ENCODE peak calls at places on chromosomes 6 and 20, in six cellular contexts. One of them, this sample, is unnamed.

GRCh38 chr6:24323632-24324337 is 34.1 kb downstream of the DCDC2 start:
- DNase-seq in activated CD8-positive, alpha-beta memory T cell treated with anti-CD3 and anti-CD28 coated beads, Interleukin-2, amount 50 U/mL, for 4 hours: no peak
- DNase-seq in dermis microvascular lymphatic vessel endothelial cell: no peak
- DNase-seq in esophagus squamous epithelium: no peak
- DNase-seq in hippocampal formation: no peak
- DNase-seq in EL: peak
- DNase-seq in this sample: peak

GRCh38 chr6:158022749-158023596 is 41.3 kb downstream of the SYNJ2 start:
- DNase-seq in dermis microvascular lymphatic vessel endothelial cell: no peak
- DNase-seq in activated CD8-positive, alpha-beta memory T cell treated with anti-CD3 and anti-CD28 coated beads, Interleukin-2, amount 50 U/mL, for 4 hours: no peak
- DNase-seq in esophagus squamous epithelium: no peak
- DNase-seq in EL: no peak
- DNase-seq in hippocampal formation: no peak
- DNase-seq in this sample: no peak

GRCh38 chr6:88008821-88009220 is 38.8 kb upstream of the SPACA1 start:
- DNase-seq in EL: no peak
- DNase-seq in activated CD8-positive, alpha-beta memory T cell treated with anti-CD3 and anti-CD28 coated beads, Interleukin-2, amount 50 U/mL, for 4 hours: no peak
- DNase-seq in esophagus squamous epithelium: no peak
- DNase-seq in hippocampal formation: no peak
- DNase-seq in dermis microvascular lymphatic vessel endothelial cell: no peak
- DNase-seq in this sample: peak

GRCh38 chr6:4394786-4395185 is 259.4 kb upstream of the ECI2 start:
- DNase-seq in dermis microvascular lymphatic vessel endothelial cell: no peak
- DNase-seq in esophagus squamous epithelium: no peak
- DNase-seq in EL: no peak
- DNase-seq in activated CD8-positive, alpha-beta memory T cell treated with anti-CD3 and anti-CD28 coated beads, Interleukin-2, amount 50 U/mL, for 4 hours: no peak
- DNase-seq in hippocampal formation: no peak
- DNase-seq in this sample: no peak

GRCh38 chr6:149081281-149081680 is 236.2 kb upstream of the TAB2 start:
- DNase-seq in hippocampal formation: no peak
- DNase-seq in EL: no peak
- DNase-seq in esophagus squamous epithelium: no peak
- DNase-seq in activated CD8-positive, alpha-beta memory T cell treated with anti-CD3 and anti-CD28 coated beads, Interleukin-2, amount 50 U/mL, for 4 hours: no peak
- DNase-seq in dermis microvascular lymphatic vessel endothelial cell: no peak
- DNase-seq in this sample: no peak

GRCh38 chr6:3770023-3770422 is 18.5 kb upstream of the PXDC1 start:
- DNase-seq in hippocampal formation: no peak
- DNase-seq in dermis microvascular lymphatic vessel endothelial cell: no peak
- DNase-seq in EL: no peak
- DNase-seq in activated CD8-positive, alpha-beta memory T cell treated with anti-CD3 and anti-CD28 coated beads, Interleukin-2, amount 50 U/mL, for 4 hours: no peak
- DNase-seq in esophagus squamous epithelium: no peak
- DNase-seq in this sample: no peak

GRCh38 chr6:142846459-142846831 is 98.5 kb downstream of the HIVEP2 start:
- DNase-seq in hippocampal formation: no peak
- DNase-seq in activated CD8-positive, alpha-beta memory T cell treated with anti-CD3 and anti-CD28 coated beads, Interleukin-2, amount 50 U/mL, for 4 hours: no peak
- DNase-seq in dermis microvascular lymphatic vessel endothelial cell: peak
- DNase-seq in EL: peak
- DNase-seq in esophagus squamous epithelium: no peak
- DNase-seq in this sample: peak

GRCh38 chr6:13331516-13332348 is 3.4 kb upstream of the TBC1D7 start:
- DNase-seq in activated CD8-positive, alpha-beta memory T cell treated with anti-CD3 and anti-CD28 coated beads, Interleukin-2, amount 50 U/mL, for 4 hours: no peak
- DNase-seq in esophagus squamous epithelium: no peak
- DNase-seq in hippocampal formation: no peak
- DNase-seq in dermis microvascular lymphatic vessel endothelial cell: peak
- DNase-seq in EL: peak
- DNase-seq in this sample: peak

GRCh38 chr6:82067021-82067420 is 180.5 kb downstream of the IBTK start:
- DNase-seq in EL: no peak
- DNase-seq in esophagus squamous epithelium: no peak
- DNase-seq in activated CD8-positive, alpha-beta memory T cell treated with anti-CD3 and anti-CD28 coated beads, Interleukin-2, amount 50 U/mL, for 4 hours: no peak
- DNase-seq in hippocampal formation: peak
- DNase-seq in dermis microvascular lymphatic vessel endothelial cell: peak
- DNase-seq in this sample: no peak

GRCh38 chr6:90184334-90185298 is 112.0 kb downstream of the BACH2 start:
- DNase-seq in EL: peak
- DNase-seq in hippocampal formation: no peak
- DNase-seq in dermis microvascular lymphatic vessel endothelial cell: peak
- DNase-seq in esophagus squamous epithelium: no peak
- DNase-seq in activated CD8-positive, alpha-beta memory T cell treated with anti-CD3 and anti-CD28 coated beads, Interleukin-2, amount 50 U/mL, for 4 hours: no peak
- DNase-seq in this sample: peak

GRCh38 chr6:89122625-89123024 is 4.8 kb upstream of the SRSF12 start:
- DNase-seq in dermis microvascular lymphatic vessel endothelial cell: peak
- DNase-seq in EL: peak
- DNase-seq in hippocampal formation: no peak
- DNase-seq in esophagus squamous epithelium: no peak
- DNase-seq in activated CD8-positive, alpha-beta memory T cell treated with anti-CD3 and anti-CD28 coated beads, Interleukin-2, amount 50 U/mL, for 4 hours: no peak
- DNase-seq in this sample: peak

GRCh38 chr6:111843347-111844147 is 29.7 kb downstream of the FYN start:
- DNase-seq in hippocampal formation: peak
- DNase-seq in activated CD8-positive, alpha-beta memory T cell treated with anti-CD3 and anti-CD28 coated beads, Interleukin-2, amount 50 U/mL, for 4 hours: peak
- DNase-seq in dermis microvascular lymphatic vessel endothelial cell: no peak
- DNase-seq in esophagus squamous epithelium: no peak
- DNase-seq in EL: no peak
- DNase-seq in this sample: peak

GRCh38 chr20:51622004-51622874 is 79.7 kb upstream of the NFATC2 start:
- DNase-seq in esophagus squamous epithelium: no peak
- DNase-seq in hippocampal formation: no peak
- DNase-seq in EL: peak
- DNase-seq in dermis microvascular lymphatic vessel endothelial cell: no peak
- DNase-seq in activated CD8-positive, alpha-beta memory T cell treated with anti-CD3 and anti-CD28 coated beads, Interleukin-2, amount 50 U/mL, for 4 hours: no peak
- DNase-seq in this sample: no peak

GRCh38 chr6:128319946-128320345 is 200.5 kb downstream of the PTPRK start:
- DNase-seq in esophagus squamous epithelium: no peak
- DNase-seq in dermis microvascular lymphatic vessel endothelial cell: no peak
- DNase-seq in EL: no peak
- DNase-seq in activated CD8-positive, alpha-beta memory T cell treated with anti-CD3 and anti-CD28 coated beads, Interleukin-2, amount 50 U/mL, for 4 hours: no peak
- DNase-seq in hippocampal formation: no peak
- DNase-seq in this sample: no peak

GRCh38 chr20:64107736-64108457 is 532 bp upstream of the NPBWR2 start:
- DNase-seq in activated CD8-positive, alpha-beta memory T cell treated with anti-CD3 and anti-CD28 coated beads, Interleukin-2, amount 50 U/mL, for 4 hours: peak
- DNase-seq in EL: no peak
- DNase-seq in esophagus squamous epithelium: no peak
- DNase-seq in hippocampal formation: no peak
- DNase-seq in dermis microvascular lymphatic vessel endothelial cell: no peak
- DNase-seq in this sample: no peak

GRCh38 chr6:33878541-33878940 is 74.7 kb upstream of the MLN start:
- DNase-seq in EL: no peak
- DNase-seq in dermis microvascular lymphatic vessel endothelial cell: no peak
- DNase-seq in activated CD8-positive, alpha-beta memory T cell treated with anti-CD3 and anti-CD28 coated beads, Interleukin-2, amount 50 U/mL, for 4 hours: no peak
- DNase-seq in hippocampal formation: no peak
- DNase-seq in esophagus squamous epithelium: no peak
- DNase-seq in this sample: no peak

GRCh38 chr6:48743738-48744137 is 632.7 kb upstream of the PTCHD4 start:
- DNase-seq in dermis microvascular lymphatic vessel endothelial cell: no peak
- DNase-seq in hippocampal formation: no peak
- DNase-seq in esophagus squamous epithelium: no peak
- DNase-seq in activated CD8-positive, alpha-beta memory T cell treated with anti-CD3 and anti-CD28 coated beads, Interleukin-2, amount 50 U/mL, for 4 hours: no peak
- DNase-seq in EL: no peak
- DNase-seq in this sample: peak

GRCh38 chr6:33710296-33711121 is 991 bp downstream of the UQCC2 start:
- DNase-seq in hippocampal formation: no peak
- DNase-seq in activated CD8-positive, alpha-beta memory T cell treated with anti-CD3 and anti-CD28 coated beads, Interleukin-2, amount 50 U/mL, for 4 hours: no peak
- DNase-seq in EL: no peak
- DNase-seq in dermis microvascular lymphatic vessel endothelial cell: peak
- DNase-seq in esophagus squamous epithelium: no peak
- DNase-seq in this sample: no peak

GRCh38 chr20:36653456-36653855 is 7.5 kb upstream of the SLA2 start:
- DNase-seq in hippocampal formation: no peak
- DNase-seq in esophagus squamous epithelium: no peak
- DNase-seq in EL: no peak
- DNase-seq in dermis microvascular lymphatic vessel endothelial cell: no peak
- DNase-seq in activated CD8-positive, alpha-beta memory T cell treated with anti-CD3 and anti-CD28 coated beads, Interleukin-2, amount 50 U/mL, for 4 hours: no peak
- DNase-seq in this sample: no peak

GRCh38 chr6:64280569-64280968 is 645.0 kb downstream of the PHF3 start:
- DNase-seq in esophagus squamous epithelium: no peak
- DNase-seq in EL: no peak
- DNase-seq in activated CD8-positive, alpha-beta memory T cell treated with anti-CD3 and anti-CD28 coated beads, Interleukin-2, amount 50 U/mL, for 4 hours: no peak
- DNase-seq in dermis microvascular lymphatic vessel endothelial cell: peak
- DNase-seq in hippocampal formation: peak
- DNase-seq in this sample: peak

GRCh38 chr6:6458166-6458565 is 130.4 kb upstream of the LY86 start:
- DNase-seq in hippocampal formation: no peak
- DNase-seq in EL: no peak
- DNase-seq in dermis microvascular lymphatic vessel endothelial cell: no peak
- DNase-seq in activated CD8-positive, alpha-beta memory T cell treated with anti-CD3 and anti-CD28 coated beads, Interleukin-2, amount 50 U/mL, for 4 hours: no peak
- DNase-seq in esophagus squamous epithelium: no peak
- DNase-seq in this sample: no peak

GRCh38 chr6:34573567-34574183 is 17.5 kb upstream of the SPDEF start:
- DNase-seq in dermis microvascular lymphatic vessel endothelial cell: no peak
- DNase-seq in esophagus squamous epithelium: no peak
- DNase-seq in activated CD8-positive, alpha-beta memory T cell treated with anti-CD3 and anti-CD28 coated beads, Interleukin-2, amount 50 U/mL, for 4 hours: no peak
- DNase-seq in hippocampal formation: no peak
- DNase-seq in EL: no peak
- DNase-seq in this sample: no peak

GRCh38 chr6:10363911-10364310 is 51.0 kb downstream of the TFAP2A start:
- DNase-seq in esophagus squamous epithelium: no peak
- DNase-seq in activated CD8-positive, alpha-beta memory T cell treated with anti-CD3 and anti-CD28 coated beads, Interleukin-2, amount 50 U/mL, for 4 hours: no peak
- DNase-seq in hippocampal formation: no peak
- DNase-seq in EL: no peak
- DNase-seq in dermis microvascular lymphatic vessel endothelial cell: no peak
- DNase-seq in this sample: no peak

GRCh38 chr20:3801846-3802245 is 5.7 kb downstream of the CDC25B start:
- DNase-seq in EL: no peak
- DNase-seq in dermis microvascular lymphatic vessel endothelial cell: no peak
- DNase-seq in hippocampal formation: no peak
- DNase-seq in esophagus squamous epithelium: no peak
- DNase-seq in activated CD8-positive, alpha-beta memory T cell treated with anti-CD3 and anti-CD28 coated beads, Interleukin-2, amount 50 U/mL, for 4 hours: no peak
- DNase-seq in this sample: no peak

GRCh38 chr6:1606533-1607235 is 3.0 kb upstream of the FOXC1 start:
- DNase-seq in hippocampal formation: no peak
- DNase-seq in esophagus squamous epithelium: no peak
- DNase-seq in dermis microvascular lymphatic vessel endothelial cell: no peak
- DNase-seq in EL: no peak
- DNase-seq in activated CD8-positive, alpha-beta memory T cell treated with anti-CD3 and anti-CD28 coated beads, Interleukin-2, amount 50 U/mL, for 4 hours: no peak
- DNase-seq in this sample: no peak

GRCh38 chr6:11961137-11961779 is 50.9 kb upstream of the HIVEP1 start:
- DNase-seq in dermis microvascular lymphatic vessel endothelial cell: peak
- DNase-seq in esophagus squamous epithelium: no peak
- DNase-seq in activated CD8-positive, alpha-beta memory T cell treated with anti-CD3 and anti-CD28 coated beads, Interleukin-2, amount 50 U/mL, for 4 hours: no peak
- DNase-seq in EL: no peak
- DNase-seq in hippocampal formation: no peak
- DNase-seq in this sample: no peak

GRCh38 chr20:37414133-37414532 is 68.2 kb downstream of the SRC start:
- DNase-seq in esophagus squamous epithelium: no peak
- DNase-seq in activated CD8-positive, alpha-beta memory T cell treated with anti-CD3 and anti-CD28 coated beads, Interleukin-2, amount 50 U/mL, for 4 hours: no peak
- DNase-seq in EL: no peak
- DNase-seq in dermis microvascular lymphatic vessel endothelial cell: no peak
- DNase-seq in hippocampal formation: no peak
- DNase-seq in this sample: no peak

GRCh38 chr6:10409160-10409765 is 5.6 kb downstream of the TFAP2A start:
- DNase-seq in dermis microvascular lymphatic vessel endothelial cell: no peak
- DNase-seq in activated CD8-positive, alpha-beta memory T cell treated with anti-CD3 and anti-CD28 coated beads, Interleukin-2, amount 50 U/mL, for 4 hours: no peak
- DNase-seq in esophagus squamous epithelium: no peak
- DNase-seq in hippocampal formation: no peak
- DNase-seq in EL: peak
- DNase-seq in this sample: peak

GRCh38 chr6:33418690-33419291 is 884 bp upstream of the CUTA start:
- DNase-seq in EL: peak
- DNase-seq in dermis microvascular lymphatic vessel endothelial cell: no peak
- DNase-seq in esophagus squamous epithelium: no peak
- DNase-seq in hippocampal formation: no peak
- DNase-seq in activated CD8-positive, alpha-beta memory T cell treated with anti-CD3 and anti-CD28 coated beads, Interleukin-2, amount 50 U/mL, for 4 hours: no peak
- DNase-seq in this sample: no peak

GRCh38 chr6:138477913-138478539 is 21.3 kb downstream of the NHSL1 start:
- DNase-seq in hippocampal formation: no peak
- DNase-seq in dermis microvascular lymphatic vessel endothelial cell: peak
- DNase-seq in activated CD8-positive, alpha-beta memory T cell treated with anti-CD3 and anti-CD28 coated beads, Interleukin-2, amount 50 U/mL, for 4 hours: no peak
- DNase-seq in esophagus squamous epithelium: no peak
- DNase-seq in EL: no peak
- DNase-seq in this sample: peak

GRCh38 chr20:58637466-58638198 is 13.5 kb upstream of the STX16 start:
- DNase-seq in hippocampal formation: no peak
- DNase-seq in esophagus squamous epithelium: no peak
- DNase-seq in dermis microvascular lymphatic vessel endothelial cell: no peak
- DNase-seq in EL: no peak
- DNase-seq in activated CD8-positive, alpha-beta memory T cell treated with anti-CD3 and anti-CD28 coated beads, Interleukin-2, amount 50 U/mL, for 4 hours: no peak
- DNase-seq in this sample: no peak

GRCh38 chr20:3925899-3926638 is 36.9 kb downstream of the PANK2 start:
- DNase-seq in EL: no peak
- DNase-seq in dermis microvascular lymphatic vessel endothelial cell: no peak
- DNase-seq in activated CD8-positive, alpha-beta memory T cell treated with anti-CD3 and anti-CD28 coated beads, Interleukin-2, amount 50 U/mL, for 4 hours: no peak
- DNase-seq in esophagus squamous epithelium: no peak
- DNase-seq in hippocampal formation: no peak
- DNase-seq in this sample: no peak

GRCh38 chr6:166997768-166998255 is 1.4 kb upstream of the CEP43 start:
- DNase-seq in esophagus squamous epithelium: peak
- DNase-seq in dermis microvascular lymphatic vessel endothelial cell: peak
- DNase-seq in activated CD8-positive, alpha-beta memory T cell treated with anti-CD3 and anti-CD28 coated beads, Interleukin-2, amount 50 U/mL, for 4 hours: peak
- DNase-seq in hippocampal formation: no peak
- DNase-seq in EL: peak
- DNase-seq in this sample: peak

GRCh38 chr6:146548898-146549374 is 5.3 kb downstream of the RAB32 start:
- DNase-seq in esophagus squamous epithelium: no peak
- DNase-seq in activated CD8-positive, alpha-beta memory T cell treated with anti-CD3 and anti-CD28 coated beads, Interleukin-2, amount 50 U/mL, for 4 hours: no peak
- DNase-seq in dermis microvascular lymphatic vessel endothelial cell: no peak
- DNase-seq in hippocampal formation: no peak
- DNase-seq in EL: no peak
- DNase-seq in this sample: no peak

GRCh38 chr6:101403566-101403965 is 10.1 kb downstream of the GRIK2 start:
- DNase-seq in EL: no peak
- DNase-seq in dermis microvascular lymphatic vessel endothelial cell: no peak
- DNase-seq in hippocampal formation: no peak
- DNase-seq in esophagus squamous epithelium: no peak
- DNase-seq in activated CD8-positive, alpha-beta memory T cell treated with anti-CD3 and anti-CD28 coated beads, Interleukin-2, amount 50 U/mL, for 4 hours: no peak
- DNase-seq in this sample: no peak

GRCh38 chr6:132227937-132228336 is 173.3 kb downstream of the MOXD1 start:
- DNase-seq in esophagus squamous epithelium: no peak
- DNase-seq in activated CD8-positive, alpha-beta memory T cell treated with anti-CD3 and anti-CD28 coated beads, Interleukin-2, amount 50 U/mL, for 4 hours: no peak
- DNase-seq in hippocampal formation: no peak
- DNase-seq in EL: peak
- DNase-seq in dermis microvascular lymphatic vessel endothelial cell: no peak
- DNase-seq in this sample: peak